ENCODE peak calls at places on chromosomes 6 and 20, in seven cellular contexts. V is HCT116, S is Panc1, A is stomach, K is transverse colon, N is sigmoid colon, C is breast epithelium. R is an unnamed sample.
A peak's percentile ranks its signal among the peaks of the same experiment; 100 is the strongest.

GRCh38 chr20:20535051-20535450 is 167.1 kb downstream of the INSM1 start:
- DNase-seq in A (no peak), N (no peak), K (no peak), V (no peak), S (no peak), C (no peak), R (no peak)

GRCh38 chr20:13883425-13883824 is 98.6 kb downstream of the NDUFAF5 start:
- DNase-seq in V (no peak), S (no peak), C (no peak), N (peak; percentile 84), K (no peak), A (no peak), R (no peak)

GRCh38 chr20:10731190-10731955 is 57.6 kb upstream of the JAG1 start:
- DNase-seq in N (no peak), S (no peak), A (no peak), K (no peak), C (no peak), V (no peak), R (no peak)

GRCh38 chr6:1390805-1391511 is 1.6 kb downstream of the FOXF2 start:
- DNase-seq in V (no peak), S (no peak), N (no peak), K (no peak), A (no peak), C (no peak), R (peak; percentile 69)

GRCh38 chr6:106339334-106340029 is 13.9 kb upstream of the ATG5 start:
- DNase-seq in N (peak; percentile 68), K (peak; percentile 49), S (peak; percentile 51), C (peak; percentile 54), A (peak; percentile 54), V (peak; percentile 57), R (no peak)

GRCh38 chr6:89364586-89364985 is 12.1 kb upstream of the UBE2J1 start:
- DNase-seq in K (no peak), C (no peak), N (no peak), S (no peak), A (no peak), V (no peak), R (no peak)

GRCh38 chr20:54123587-54124180 is 50.1 kb downstream of the CYP24A1 start:
- DNase-seq in C (peak; percentile 91), K (peak; percentile 79), S (no peak), A (peak; percentile 84), N (no peak), V (peak; percentile 100), R (no peak)

GRCh38 chr6:26323525-26324294 is 41.3 kb upstream of the BTN3A2 start:
- DNase-seq in K (no peak), S (no peak), V (no peak), C (no peak), N (no peak), A (no peak), R (no peak)

GRCh38 chr6:56040875-56041274 is 165.5 kb upstream of the BMP5 start:
- DNase-seq in K (no peak), A (no peak), S (no peak), N (no peak), C (no peak), V (no peak), R (no peak)

GRCh38 chr20:63577317-63577894 is 3.4 kb upstream of the HELZ2 start:
- DNase-seq in N (peak; percentile 87), S (no peak), V (no peak), C (peak; percentile 52), K (peak; percentile 64), A (peak; percentile 89), R (no peak)

GRCh38 chr20:44405785-44406571 is 50.5 kb downstream of the HNF4A start:
- DNase-seq in V (no peak), N (no peak), K (no peak), C (no peak), A (no peak), S (no peak), R (no peak)

GRCh38 chr20:38935285-38935684 is 9.1 kb downstream of the FAM83D start:
- DNase-seq in C (no peak), S (peak; percentile 22), V (no peak), N (no peak), A (no peak), K (no peak), R (no peak)

GRCh38 chr6:153121311-153121710 is 9.8 kb downstream of the RGS17 start:
- DNase-seq in A (no peak), V (no peak), K (no peak), S (no peak), C (no peak), N (no peak), R (no peak)

GRCh38 chr6:46378882-46379405 is 112.3 kb downstream of the RCAN2 start:
- DNase-seq in S (no peak), A (no peak), K (no peak), N (no peak), V (no peak), C (no peak), R (no peak)

GRCh38 chr6:71321344-71321743 is 32.7 kb downstream of the OGFRL1 start:
- DNase-seq in V (no peak), S (no peak), N (no peak), A (no peak), C (no peak), K (no peak), R (no peak)

GRCh38 chr20:32350421-32350820 is 7.7 kb upstream of the ASXL1 start:
- DNase-seq in C (no peak), N (no peak), S (no peak), K (peak; percentile 2), V (no peak), A (no peak), R (no peak)

GRCh38 chr6:52946301-52946700 is 36.8 kb upstream of the GSTA3 start:
- DNase-seq in V (no peak), A (no peak), K (no peak), N (no peak), C (no peak), S (no peak), R (no peak)

GRCh38 chr20:13271977-13272975 is 51.2 kb downstream of the ISM1 start:
- DNase-seq in C (no peak), S (no peak), V (no peak), A (no peak), N (no peak), K (no peak), R (no peak)

GRCh38 chr6:86192123-86192522 is 549.4 kb upstream of the SYNCRIP start:
- DNase-seq in K (no peak), N (no peak), A (no peak), S (no peak), V (peak; percentile 16), C (no peak), R (no peak)

GRCh38 chr6:167930300-167930699 is 67.2 kb upstream of the KIF25 start:
- DNase-seq in K (no peak), N (no peak), A (no peak), S (no peak), V (no peak), C (no peak), R (no peak)

GRCh38 chr20:49534314-49534713 is 33.6 kb downstream of the PTGIS start:
- DNase-seq in K (peak; percentile 52), V (peak; percentile 48), N (no peak), S (peak; percentile 47), C (no peak), A (peak; percentile 55), R (no peak)

DNA sequence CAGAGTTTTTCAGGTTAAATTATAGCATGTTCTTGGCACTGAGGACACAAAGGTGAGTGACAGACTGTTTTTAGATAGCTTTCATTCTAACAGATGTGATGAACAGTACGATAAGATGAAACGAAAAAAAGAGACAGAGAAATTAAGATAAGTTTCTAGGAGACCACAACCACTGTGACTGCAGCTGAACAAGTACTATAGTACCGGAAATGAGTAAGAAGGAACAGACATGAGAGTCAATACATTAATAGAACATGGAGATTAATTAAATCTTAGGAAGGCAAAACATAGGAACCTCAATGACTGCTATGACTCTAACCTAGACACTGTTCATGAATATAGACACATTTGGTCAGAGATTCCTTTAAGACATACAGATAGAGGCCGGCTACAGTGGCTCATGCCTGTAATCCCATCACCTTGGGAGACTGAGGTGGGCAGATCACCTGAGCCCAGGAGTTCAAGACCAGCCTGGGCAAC is 40.2 kb downstream of the HBS1L start:
- DNase-seq in C (no peak), K (no peak), N (no peak), S (no peak), A (no peak), V (no peak), R (no peak)
- H3K4me3 ChIP-seq in C (no peak overlapping the region), K (no peak overlapping the region), N (no peak overlapping the region), S (no peak overlapping the region), A (no peak overlapping the region), V (no peak overlapping the region), R (no peak overlapping the region)

DNA sequence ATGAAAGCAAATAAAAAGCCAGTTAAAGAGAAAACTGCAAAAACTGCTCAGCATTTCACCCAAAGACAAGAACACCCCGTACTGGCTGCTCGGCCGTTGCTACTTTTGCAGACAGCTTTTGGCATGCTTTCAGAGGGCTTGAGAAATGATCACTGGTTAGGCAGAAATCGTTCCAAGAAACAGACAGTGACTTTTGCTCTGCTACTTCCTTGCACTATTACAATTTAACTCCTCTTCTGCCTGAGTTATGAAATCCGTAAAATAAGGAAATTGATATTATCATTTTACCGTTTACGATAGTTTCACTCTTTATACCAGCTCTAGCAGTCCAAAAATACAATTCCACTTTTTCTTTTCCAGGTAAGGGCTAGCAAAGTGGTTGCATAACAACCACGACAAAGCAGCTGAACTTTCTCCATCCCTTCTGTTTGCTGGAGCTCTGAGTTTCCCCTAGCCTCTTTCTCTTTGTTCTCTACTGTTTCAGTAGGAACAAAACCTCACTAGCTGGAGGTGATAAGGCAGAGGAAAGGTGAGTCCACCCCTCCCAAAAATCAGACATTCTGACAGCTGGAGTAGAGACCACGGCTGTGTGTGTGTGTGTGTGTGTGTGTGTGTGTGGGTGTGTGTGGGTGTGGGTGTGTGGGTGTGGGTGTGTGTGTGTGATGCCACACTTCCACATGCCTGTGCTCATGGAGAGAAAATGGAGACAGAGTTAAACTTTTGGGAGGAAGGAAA is 191.8 kb upstream of the RREB1 start:
- DNase-seq in V (no peak), K (peak; percentile 47), S (no peak), C (peak; percentile 53), A (no peak), N (peak; percentile 90), R (no peak)
- TF ChIP-seq POLR2AphosphoS5 in V (no peak), K (peak; percentile 60), S (no peak), C (peak; percentile 53), A (no peak), N (peak; percentile 70), R (peak; percentile 47)

GRCh38 chr6:151442359-151442758 is 9.6 kb downstream of the RMND1 start:
- DNase-seq in N (no peak), V (no peak), A (no peak), C (no peak), S (no peak), K (no peak), R (no peak)

GRCh38 chr6:151445482-151445881 is 6.4 kb downstream of the RMND1 start:
- DNase-seq in N (no peak), K (no peak), V (no peak), S (no peak), A (no peak), C (no peak), R (no peak)

GRCh38 chr6:151443449-151443848 is 8.5 kb downstream of the RMND1 start:
- DNase-seq in V (no peak), K (no peak), A (no peak), C (no peak), S (no peak), N (no peak), R (no peak)

GRCh38 chr6:151441390-151442166 is 10.3 kb downstream of the RMND1 start:
- DNase-seq in K (no peak), C (no peak), S (no peak), A (no peak), N (no peak), V (no peak), R (no peak)

GRCh38 chr6:151443911-151444621 is 7.9 kb downstream of the RMND1 start:
- DNase-seq in S (no peak), C (no peak), A (no peak), V (no peak), K (no peak), N (no peak), R (no peak)
- H3K4me3 ChIP-seq in S (no peak overlapping the region), C (no peak overlapping the region), A (no peak overlapping the region), V (no peak overlapping the region), K (no peak overlapping the region), N (no peak overlapping the region), R (no peak overlapping the region)

GRCh38 chr6:119526609-119527605 is 177.3 kb upstream of the MAN1A1 start:
- DNase-seq in K (no peak), A (no peak), S (no peak), N (no peak), V (no peak), C (no peak), R (no peak)
- TF ChIP-seq POLR2AphosphoS5 in K (no peak), A (no peak), S (no peak), N (no peak), V (no peak), C (no peak), R (no peak)

R was measured in spleen.